ENCODE peak calls at places on chromosomes 13 and 19, in six cellular contexts. One of them, this sample, is unnamed.

GRCh38 chr19:56403261-56403660 is 871 bp upstream of the ZNF583 start:
- DNase-seq in IMR-90: peak
- DNase-seq in mesenchymal stem cell: no peak
- DNase-seq in neuronal stem cell: no peak
- DNase-seq in H1: no peak
- DNase-seq in trophoblast cell: no peak
- DNase-seq in this sample: no peak

GRCh38 chr19:47450478-47450877 is 21.2 kb downstream of the SLC8A2 start:
- DNase-seq in IMR-90: no peak
- DNase-seq in trophoblast cell: no peak
- DNase-seq in H1: no peak
- DNase-seq in neuronal stem cell: no peak
- DNase-seq in mesenchymal stem cell: no peak
- DNase-seq in this sample: no peak

GRCh38 chr19:7923295-7924191 is 2.4 kb downstream of the CTXN1 start:
- DNase-seq in IMR-90: no peak
- DNase-seq in trophoblast cell: no peak
- DNase-seq in H1: no peak
- DNase-seq in neuronal stem cell: no peak
- DNase-seq in mesenchymal stem cell: no peak
- DNase-seq in this sample: no peak

GRCh38 chr13:55244991-55245644 is 1895.6 kb upstream of the PRR20A start:
- DNase-seq in trophoblast cell: peak
- DNase-seq in IMR-90: no peak
- DNase-seq in H1: peak
- DNase-seq in neuronal stem cell: peak
- DNase-seq in mesenchymal stem cell: peak
- DNase-seq in this sample: peak

GRCh38 chr19:2727640-2727944 is 6.4 kb upstream of the DIRAS1 start:
- DNase-seq in mesenchymal stem cell: no peak
- DNase-seq in IMR-90: no peak
- DNase-seq in trophoblast cell: peak
- DNase-seq in neuronal stem cell: no peak
- DNase-seq in H1: no peak
- DNase-seq in this sample: no peak

GRCh38 chr19:49763230-49763629 is at the start of gene TSKS:
- DNase-seq in IMR-90: no peak
- DNase-seq in neuronal stem cell: no peak
- DNase-seq in mesenchymal stem cell: no peak
- DNase-seq in trophoblast cell: no peak
- DNase-seq in H1: no peak
- DNase-seq in this sample: no peak

GRCh38 chr13:111005808-111006494 is 91.1 kb upstream of the ANKRD10 start:
- DNase-seq in H1: no peak
- DNase-seq in neuronal stem cell: no peak
- DNase-seq in IMR-90: peak
- DNase-seq in trophoblast cell: no peak
- DNase-seq in mesenchymal stem cell: no peak
- DNase-seq in this sample: no peak

GRCh38 chr13:81927347-81927746 is 1586.4 kb upstream of the SPRY2 start:
- DNase-seq in trophoblast cell: no peak
- DNase-seq in IMR-90: no peak
- DNase-seq in neuronal stem cell: no peak
- DNase-seq in mesenchymal stem cell: peak
- DNase-seq in H1: no peak
- DNase-seq in this sample: peak

GRCh38 chr13:27918918-27919255 is 913 bp upstream of the PDX1 start:
- DNase-seq in neuronal stem cell: peak
- DNase-seq in trophoblast cell: no peak
- DNase-seq in mesenchymal stem cell: no peak
- DNase-seq in IMR-90: no peak
- DNase-seq in H1: peak
- DNase-seq in this sample: no peak

GRCh38 chr19:35316560-35316959 is 12.4 kb upstream of the CD22 start:
- DNase-seq in H1: no peak
- DNase-seq in neuronal stem cell: no peak
- DNase-seq in IMR-90: no peak
- DNase-seq in mesenchymal stem cell: no peak
- DNase-seq in trophoblast cell: no peak
- DNase-seq in this sample: no peak

GRCh38 chr13:113469582-113469981 is 16.3 kb upstream of the ADPRHL1 start:
- DNase-seq in H1: no peak
- DNase-seq in neuronal stem cell: no peak
- DNase-seq in IMR-90: no peak
- DNase-seq in mesenchymal stem cell: no peak
- DNase-seq in trophoblast cell: no peak
- DNase-seq in this sample: no peak
- H3K14ac ChIP-seq in H1: no peak
- H3K14ac ChIP-seq in neuronal stem cell: no peak
- H3K14ac ChIP-seq in IMR-90: no peak
- H3K14ac ChIP-seq in mesenchymal stem cell: no peak
- H3K14ac ChIP-seq in trophoblast cell: peak
- H3K14ac ChIP-seq in this sample: no peak

GRCh38 chr13:44421853-44422525 is 48.4 kb downstream of the SERP2 start:
- DNase-seq in neuronal stem cell: no peak
- DNase-seq in trophoblast cell: no peak
- DNase-seq in IMR-90: no peak
- DNase-seq in mesenchymal stem cell: no peak
- DNase-seq in H1: no peak
- DNase-seq in this sample: no peak

GRCh38 chr13:44425815-44426078 is 52.1 kb downstream of the SERP2 start:
- DNase-seq in trophoblast cell: no peak
- DNase-seq in mesenchymal stem cell: no peak
- DNase-seq in IMR-90: no peak
- DNase-seq in H1: no peak
- DNase-seq in neuronal stem cell: no peak
- DNase-seq in this sample: no peak

GRCh38 chr13:44422755-44423643 is 49.4 kb downstream of the SERP2 start:
- DNase-seq in trophoblast cell: peak
- DNase-seq in mesenchymal stem cell: no peak
- DNase-seq in neuronal stem cell: no peak
- DNase-seq in IMR-90: no peak
- DNase-seq in H1: peak
- DNase-seq in this sample: no peak

GRCh38 chr13:44425041-44425814 is 51.6 kb downstream of the SERP2 start:
- DNase-seq in mesenchymal stem cell: peak
- DNase-seq in IMR-90: no peak
- DNase-seq in trophoblast cell: no peak
- DNase-seq in H1: no peak
- DNase-seq in neuronal stem cell: no peak
- DNase-seq in this sample: no peak

DNA sequence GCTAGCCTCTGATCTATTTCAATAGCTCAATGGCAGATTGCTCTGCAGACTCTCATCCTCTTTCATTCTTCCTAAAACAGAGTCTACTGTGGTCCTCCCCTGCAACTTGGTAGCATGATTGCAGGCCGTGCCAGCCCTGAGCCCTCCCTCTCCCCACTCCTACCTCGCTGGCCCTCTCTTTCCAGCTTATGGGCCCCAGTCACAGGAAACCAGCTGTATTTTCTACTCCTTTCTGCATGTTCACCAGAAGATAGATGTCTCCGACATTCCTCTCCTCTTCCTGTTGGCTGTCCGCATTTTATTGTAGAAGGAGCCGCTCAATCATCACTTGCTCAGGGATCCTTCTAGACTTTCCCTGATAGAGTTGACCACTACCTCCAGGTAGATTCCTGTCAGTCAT is 50.2 kb downstream of the SERP2 start:
- DNase-seq in neuronal stem cell: no peak
- DNase-seq in trophoblast cell: no peak
- DNase-seq in H1: no peak
- DNase-seq in IMR-90: no peak
- DNase-seq in mesenchymal stem cell: no peak
- DNase-seq in this sample: no peak
- H3K14ac ChIP-seq in neuronal stem cell: no peak
- H3K14ac ChIP-seq in trophoblast cell: peak
- H3K14ac ChIP-seq in H1: no peak
- H3K14ac ChIP-seq in IMR-90: no peak
- H3K14ac ChIP-seq in mesenchymal stem cell: no peak
- H3K14ac ChIP-seq in this sample: no peak

GRCh38 chr13:24921881-24922280 is 157.9 kb downstream of the RNF17 start:
- DNase-seq in IMR-90: no peak
- DNase-seq in H1: no peak
- DNase-seq in mesenchymal stem cell: no peak
- DNase-seq in trophoblast cell: no peak
- DNase-seq in neuronal stem cell: no peak
- DNase-seq in this sample: no peak
- H3K14ac ChIP-seq in IMR-90: peak
- H3K14ac ChIP-seq in H1: no peak
- H3K14ac ChIP-seq in mesenchymal stem cell: no peak
- H3K14ac ChIP-seq in trophoblast cell: no peak
- H3K14ac ChIP-seq in neuronal stem cell: no peak
- H3K14ac ChIP-seq in this sample: peak

DNA sequence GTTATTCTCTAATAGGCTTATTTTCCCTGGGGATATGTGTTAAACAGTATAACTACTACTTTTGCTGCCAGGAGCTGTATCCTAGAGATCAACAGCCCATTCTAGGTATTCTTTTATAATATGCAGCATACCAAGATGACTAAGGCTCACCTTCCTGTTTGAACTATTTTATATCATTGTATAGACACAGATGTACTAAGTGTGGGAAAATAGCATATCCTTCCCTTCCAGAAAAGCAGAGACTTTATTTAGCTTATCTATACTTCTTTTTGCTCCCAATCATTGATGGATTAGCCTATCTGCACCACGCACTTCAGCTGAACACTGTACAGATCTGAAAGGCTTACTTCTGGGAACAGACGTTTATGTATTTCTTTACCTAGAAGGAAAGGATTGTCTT is 82.6 kb downstream of the MAB21L1 start:
- DNase-seq in IMR-90: no peak
- DNase-seq in H1: no peak
- DNase-seq in mesenchymal stem cell: no peak
- DNase-seq in trophoblast cell: no peak
- DNase-seq in neuronal stem cell: no peak
- DNase-seq in this sample: no peak
- H3K14ac ChIP-seq in IMR-90: no peak
- H3K14ac ChIP-seq in H1: no peak
- H3K14ac ChIP-seq in mesenchymal stem cell: no peak
- H3K14ac ChIP-seq in trophoblast cell: no peak
- H3K14ac ChIP-seq in neuronal stem cell: no peak
- H3K14ac ChIP-seq in this sample: no peak

GRCh38 chr13:76638160-76638559 is 248.0 kb downstream of the KCTD12 start:
- DNase-seq in IMR-90: no peak
- DNase-seq in mesenchymal stem cell: no peak
- DNase-seq in trophoblast cell: no peak
- DNase-seq in neuronal stem cell: no peak
- DNase-seq in H1: no peak
- DNase-seq in this sample: no peak
- H3K14ac ChIP-seq in IMR-90: no peak
- H3K14ac ChIP-seq in mesenchymal stem cell: no peak
- H3K14ac ChIP-seq in trophoblast cell: no peak
- H3K14ac ChIP-seq in neuronal stem cell: no peak
- H3K14ac ChIP-seq in H1: no peak
- H3K14ac ChIP-seq in this sample: no peak

GRCh38 chr19:15201374-15202023 is 704 bp upstream of the NOTCH3 start:
- DNase-seq in IMR-90: no peak
- DNase-seq in neuronal stem cell: no peak
- DNase-seq in mesenchymal stem cell: no peak
- DNase-seq in trophoblast cell: no peak
- DNase-seq in H1: no peak
- DNase-seq in this sample: no peak
- H3K14ac ChIP-seq in IMR-90: peak
- H3K14ac ChIP-seq in neuronal stem cell: peak
- H3K14ac ChIP-seq in mesenchymal stem cell: no peak
- H3K14ac ChIP-seq in trophoblast cell: no peak
- H3K14ac ChIP-seq in H1: no peak
- H3K14ac ChIP-seq in this sample: no peak

DNA sequence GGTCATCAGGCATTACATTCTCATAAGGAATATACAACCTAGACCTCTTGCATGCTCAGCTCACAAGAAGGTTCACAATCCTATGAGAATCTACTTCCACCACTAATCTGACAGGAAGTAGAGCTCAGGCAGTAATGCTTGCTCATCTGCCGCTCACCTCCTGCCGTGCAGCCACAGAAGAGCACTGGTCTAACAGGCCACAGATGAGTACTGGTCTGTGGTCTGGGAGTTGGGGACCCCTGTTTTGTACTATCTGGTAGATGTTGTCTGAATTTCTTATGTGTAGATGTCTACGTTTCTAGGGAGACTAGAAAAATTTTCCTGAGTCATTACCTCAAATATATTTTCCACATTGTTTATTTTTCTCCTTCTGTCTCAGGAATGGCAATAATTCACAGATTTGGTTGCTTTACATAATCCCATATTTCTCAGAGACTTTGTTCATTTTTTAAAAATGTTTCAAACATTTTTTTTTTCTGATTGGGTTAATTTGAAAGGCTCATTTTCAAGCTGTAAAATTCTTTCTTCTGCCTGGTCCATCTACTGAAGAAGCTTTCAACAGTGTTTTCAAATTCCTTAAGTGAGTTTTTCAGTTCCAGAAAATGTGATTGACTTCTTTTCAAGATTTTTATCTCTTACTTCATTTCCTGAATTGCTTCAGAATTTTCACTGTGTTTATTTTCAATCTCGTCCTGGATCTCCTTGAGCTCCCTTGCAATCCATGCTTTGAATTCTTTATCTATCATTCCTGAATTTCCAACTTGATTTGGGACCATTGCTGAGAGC is 1322.3 kb downstream of the PCDH9 start:
- DNase-seq in H1: no peak
- DNase-seq in trophoblast cell: no peak
- DNase-seq in mesenchymal stem cell: peak
- DNase-seq in neuronal stem cell: no peak
- DNase-seq in IMR-90: peak
- DNase-seq in this sample: no peak
- H3K14ac ChIP-seq in H1: no peak
- H3K14ac ChIP-seq in trophoblast cell: no peak
- H3K14ac ChIP-seq in mesenchymal stem cell: no peak
- H3K14ac ChIP-seq in neuronal stem cell: no peak
- H3K14ac ChIP-seq in IMR-90: peak
- H3K14ac ChIP-seq in this sample: no peak

This sample was measured in H9.